ENCODE peak calls at places on chromosomes 2 and 18, in four cellular contexts. One of them, this sample, is unnamed.
A peak's percentile ranks its signal among the peaks of the same experiment; 100 is the strongest.

GRCh38 chr2:159218389-159218788 is 68.1 kb downstream of the WDSUB1 start:
- DNase-seq in B cell: no peak
- DNase-seq in heart right ventricle: no peak
- DNase-seq in right cardiac atrium: no peak
- DNase-seq in this sample: no peak

GRCh38 chr2:95291222-95291621 is 5.9 kb upstream of the KCNIP3 start:
- DNase-seq in B cell: no peak
- DNase-seq in heart right ventricle: no peak
- DNase-seq in right cardiac atrium: no peak
- DNase-seq in this sample: no peak

GRCh38 chr2:64952896-64953482 is 36.2 kb upstream of the SLC1A4 start:
- DNase-seq in B cell: no peak
- DNase-seq in heart right ventricle: no peak
- DNase-seq in right cardiac atrium: no peak
- DNase-seq in this sample: no peak

GRCh38 chr2:239263937-239264837 is 136.6 kb downstream of the HDAC4 start:
- DNase-seq in B cell: no peak
- DNase-seq in heart right ventricle: no peak
- DNase-seq in right cardiac atrium: no peak
- DNase-seq in this sample: no peak

GRCh38 chr2:48347712-48348111 is 182.2 kb upstream of the STON1 start:
- DNase-seq in B cell: no peak
- DNase-seq in heart right ventricle: no peak
- DNase-seq in right cardiac atrium: no peak
- DNase-seq in this sample: no peak

GRCh38 chr2:33806041-33806440 is 206.9 kb upstream of the FAM98A start:
- DNase-seq in B cell: no peak
- DNase-seq in heart right ventricle: no peak
- DNase-seq in right cardiac atrium: no peak
- DNase-seq in this sample: no peak

GRCh38 chr18:9048808-9049494 is 53.5 kb upstream of the NDUFV2 start:
- DNase-seq in B cell: no peak
- DNase-seq in heart right ventricle: no peak
- DNase-seq in right cardiac atrium: no peak
- DNase-seq in this sample: no peak

GRCh38 chr2:210370562-210370961 is 55.6 kb upstream of the MYL1 start:
- DNase-seq in B cell: no peak
- DNase-seq in heart right ventricle: no peak
- DNase-seq in right cardiac atrium: no peak
- DNase-seq in this sample: no peak

GRCh38 chr2:231326404-231326803 is 69.1 kb upstream of the B3GNT7 start:
- DNase-seq in B cell: no peak
- DNase-seq in heart right ventricle: no peak
- DNase-seq in right cardiac atrium: no peak
- DNase-seq in this sample: no peak

GRCh38 chr18:34929336-34929780 is 111.9 kb upstream of the MAPRE2 start:
- DNase-seq in B cell: no peak
- DNase-seq in heart right ventricle: no peak
- DNase-seq in right cardiac atrium: no peak
- DNase-seq in this sample: no peak

GRCh38 chr2:107760620-107761019 is 66.1 kb upstream of the RGPD4 start:
- DNase-seq in B cell: no peak
- DNase-seq in heart right ventricle: no peak
- DNase-seq in right cardiac atrium: no peak
- DNase-seq in this sample: no peak

GRCh38 chr2:64888591-64889309 is 100.4 kb upstream of the SLC1A4 start:
- DNase-seq in B cell: peak; percentile 13
- DNase-seq in heart right ventricle: no peak
- DNase-seq in right cardiac atrium: no peak
- DNase-seq in this sample: no peak

GRCh38 chr2:211416373-211416772 is 860.0 kb downstream of the CPS1 start:
- DNase-seq in B cell: no peak
- DNase-seq in heart right ventricle: no peak
- DNase-seq in right cardiac atrium: no peak
- DNase-seq in this sample: no peak

GRCh38 chr18:35732652-35733051 is 151.1 kb downstream of the GALNT1 start:
- DNase-seq in B cell: no peak
- DNase-seq in heart right ventricle: no peak
- DNase-seq in right cardiac atrium: peak; percentile 49
- DNase-seq in this sample: no peak

GRCh38 chr2:238925816-238926215 is 77.9 kb downstream of the TWIST2 start:
- DNase-seq in B cell: no peak
- DNase-seq in heart right ventricle: no peak
- DNase-seq in right cardiac atrium: no peak
- DNase-seq in this sample: no peak

GRCh38 chr2:30714811-30715709 is 92.2 kb downstream of the CAPN13 start:
- DNase-seq in B cell: no peak
- DNase-seq in heart right ventricle: no peak
- DNase-seq in right cardiac atrium: no peak
- DNase-seq in this sample: no peak

GRCh38 chr2:130252880-130253645 is 54.8 kb upstream of the TUBA3E start:
- DNase-seq in B cell: no peak
- DNase-seq in heart right ventricle: no peak
- DNase-seq in right cardiac atrium: no peak
- DNase-seq in this sample: no peak

GRCh38 chr2:209451209-209451822 is 27.5 kb downstream of the MAP2 start:
- DNase-seq in B cell: no peak
- DNase-seq in heart right ventricle: no peak
- DNase-seq in right cardiac atrium: no peak
- DNase-seq in this sample: no peak

GRCh38 chr2:241049739-241050623 is 51.6 kb downstream of the SNED1 start:
- DNase-seq in B cell: peak; percentile 30
- DNase-seq in heart right ventricle: peak; percentile 16
- DNase-seq in right cardiac atrium: peak; percentile 51
- DNase-seq in this sample: peak; percentile 48

GRCh38 chr2:9174771-9175441 is 31.7 kb upstream of the ASAP2 start:
- DNase-seq in B cell: no peak
- DNase-seq in heart right ventricle: no peak
- DNase-seq in right cardiac atrium: no peak
- DNase-seq in this sample: no peak

GRCh38 chr18:55430026-55430425 is 158.0 kb downstream of the TCF4 start:
- DNase-seq in B cell: no peak
- DNase-seq in heart right ventricle: no peak
- DNase-seq in right cardiac atrium: no peak
- DNase-seq in this sample: no peak

GRCh38 chr18:46282646-46283045 is 178.5 kb downstream of the HAUS1 start:
- DNase-seq in B cell: no peak
- DNase-seq in heart right ventricle: no peak
- DNase-seq in right cardiac atrium: no peak
- DNase-seq in this sample: no peak

GRCh38 chr2:118312963-118313756 is 224.9 kb downstream of the INSIG2 start:
- DNase-seq in B cell: no peak
- DNase-seq in heart right ventricle: no peak
- DNase-seq in right cardiac atrium: no peak
- DNase-seq in this sample: no peak

GRCh38 chr2:226410212-226410611 is 389.4 kb downstream of the IRS1 start:
- DNase-seq in B cell: no peak
- DNase-seq in heart right ventricle: no peak
- DNase-seq in right cardiac atrium: no peak
- DNase-seq in this sample: no peak

GRCh38 chr18:48149020-48149685 is 218.7 kb upstream of the SMAD2 start:
- DNase-seq in B cell: no peak
- DNase-seq in heart right ventricle: no peak
- DNase-seq in right cardiac atrium: no peak
- DNase-seq in this sample: no peak

GRCh38 chr2:156779416-156780117 is 343.4 kb downstream of the GPD2 start:
- DNase-seq in B cell: no peak
- DNase-seq in heart right ventricle: no peak
- DNase-seq in right cardiac atrium: no peak
- DNase-seq in this sample: no peak

This sample was measured in heart left ventricle.